ENCODE peak calls at places on chromosomes 2 and 18, in four cellular contexts. P is A549, Y is lower leg skin, Q is BJ. K is an unnamed sample.

GRCh38 chr2:8324164-8324848 is 357.6 kb upstream of the ID2 start:
- DNase-seq in P (no peak), Y (no peak), Q (no peak), K (no peak)

GRCh38 chr2:239804161-239805042 is 220.7 kb downstream of the NDUFA10 start:
- DNase-seq in P (no peak), Y (peak; percentile 70), Q (no peak), K (no peak)

GRCh38 chr2:11723061-11723371 is 23.4 kb upstream of the LPIN1 start:
- DNase-seq in P (no peak), Y (no peak), Q (no peak), K (no peak)

GRCh38 chr2:175180701-175181103 is 808 bp downstream of the ATP5MC3 start:
- DNase-seq in P (peak; percentile 33), Y (no peak), Q (no peak), K (no peak)

GRCh38 chr2:196590286-196590685 is 49.2 kb upstream of the CCDC150 start:
- DNase-seq in P (no peak), Y (no peak), Q (no peak), K (no peak)

GRCh38 chr18:50268022-50268747 is 1.9 kb upstream of the CFAP53 start:
- DNase-seq in P (peak; percentile 89), Y (peak; percentile 96), Q (no peak), K (peak; percentile 35)

GRCh38 chr2:172234716-172235661 is 132.3 kb upstream of the DLX2 start:
- DNase-seq in P (peak; percentile 35), Y (no peak), Q (no peak), K (no peak)

GRCh38 chr2:120445431-120446143 is 99.7 kb downstream of the INHBB start:
- DNase-seq in P (no peak), Y (no peak), Q (no peak), K (no peak)

GRCh38 chr18:8857806-8858205 is 152.4 kb downstream of the MTCL1 start:
- DNase-seq in P (no peak), Y (no peak), Q (no peak), K (no peak)

GRCh38 chr2:215736653-215737290 is 276.6 kb downstream of the MREG start:
- DNase-seq in P (peak; percentile 20), Y (no peak), Q (peak; percentile 28), K (no peak)

GRCh38 chr2:26187114-26187513 is 14.2 kb downstream of the GAREM2 start:
- DNase-seq in P (no peak), Y (peak; percentile 76), Q (no peak), K (no peak)

GRCh38 chr2:147017976-147018645 is 826.7 kb upstream of the ACVR2A start:
- DNase-seq in P (no peak), Y (no peak), Q (no peak), K (no peak)

GRCh38 chr2:49248506-49248905 is 94.2 kb upstream of the FSHR start:
- DNase-seq in P (no peak), Y (no peak), Q (peak; percentile 91), K (peak; percentile 84)

GRCh38 chr2:221289389-221289788 is 282.7 kb downstream of the EPHA4 start:
- DNase-seq in P (no peak), Y (no peak), Q (peak; percentile 22), K (no peak)

GRCh38 chr18:50401334-50401733 is 26.5 kb downstream of the SKA1 start:
- DNase-seq in P (no peak), Y (no peak), Q (no peak), K (no peak)

GRCh38 chr2:71552861-71553301 is 99.5 kb downstream of the DYSF start:
- DNase-seq in P (no peak), Y (no peak), Q (no peak), K (no peak)

GRCh38 chr2:78979380-78980238 is 45.9 kb upstream of the REG3G start:
- DNase-seq in P (no peak), Y (no peak), Q (no peak), K (peak; percentile 6)

GRCh38 chr2:122736279-122736678 is 980.8 kb downstream of the TSN start:
- DNase-seq in P (no peak), Y (no peak), Q (no peak), K (no peak)

GRCh38 chr18:46591821-46592391 is 65.1 kb downstream of the LOXHD1 start:
- DNase-seq in P (no peak), Y (peak; percentile 69), Q (no peak), K (no peak)

GRCh38 chr2:121895723-121896571 is 140.5 kb downstream of the TSN start:
- DNase-seq in P (no peak), Y (peak; percentile 70), Q (no peak), K (no peak)

GRCh38 chr2:141557329-141558098 is 573.3 kb downstream of the LRP1B start:
- DNase-seq in P (no peak), Y (no peak), Q (peak; percentile 51), K (no peak)

GRCh38 chr2:29063646-29064372 is 10.5 kb downstream of the PCARE start:
- DNase-seq in P (no peak), Y (peak; percentile 76), Q (no peak), K (no peak)
- H3K4me3 ChIP-seq in P (no peak overlapping the region), Y (no peak overlapping the region), Q (no peak overlapping the region), K (no peak overlapping the region)

DNA sequence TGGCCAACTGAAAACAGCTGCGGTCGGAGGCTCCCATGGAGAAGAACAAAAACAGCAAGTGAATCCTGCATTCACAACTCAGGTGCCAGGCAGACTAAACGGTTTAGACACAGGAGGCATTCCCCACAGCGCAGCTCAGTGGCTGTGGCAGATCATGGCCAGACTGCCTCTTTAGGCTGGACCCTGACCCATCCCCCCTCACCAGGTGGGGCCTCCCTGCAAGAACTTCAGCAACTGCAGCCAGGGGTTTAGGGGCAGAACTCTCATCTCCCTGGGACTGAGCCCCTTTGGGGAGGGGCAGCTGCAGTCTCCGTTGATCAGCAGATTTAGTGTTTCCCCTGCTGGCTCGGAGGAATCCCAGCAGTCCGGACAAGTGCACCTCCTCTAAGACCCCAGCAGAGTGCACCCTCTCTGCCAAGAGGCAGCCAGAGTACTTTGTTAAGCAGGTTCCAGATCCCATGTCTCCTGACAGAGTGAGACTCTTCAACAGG is 346.7 kb downstream of the SS18 start:
- DNase-seq in P (no peak), Y (no peak), Q (no peak), K (no peak)
- TF ChIP-seq CTCF in P (no peak), Y (no peak), Q (no peak), K (no peak)

GRCh38 chr2:107036293-107036692 is 150.3 kb upstream of the ST6GAL2 start:
- DNase-seq in P (no peak), Y (no peak), Q (no peak), K (no peak)
- H3K4me3 ChIP-seq in P (no peak overlapping the region), Y (no peak overlapping the region), Q (no peak overlapping the region), K (no peak overlapping the region)

GRCh38 chr2:160432633-160433032 is 61.0 kb downstream of the RBMS1 start:
- DNase-seq in P (peak; percentile 15), Y (no peak), Q (no peak), K (peak; percentile 48)
- TF ChIP-seq CTCF in P (no peak), Y (no peak), Q (peak; percentile 5), K (peak; percentile 17)

GRCh38 chr2:85712849-85713612 is 18.9 kb downstream of the GNLY start:
- DNase-seq in P (no peak), Y (peak; percentile 89), Q (no peak), K (peak; percentile 68)
- H3K4me3 ChIP-seq in P (no peak overlapping the region), Y (no peak overlapping the region), Q (no peak overlapping the region), K (no peak overlapping the region)